ENCODE peak calls at places on chromosomes 2 and 18, in six cellular contexts. C is fibroblast of mammary gland, F is A673, D is brain microvascular endothelial cell, T is right lobe of liver, Q is astrocyte of the spinal cord. Z is an unnamed sample.

GRCh38 chr2:206521612-206522011 is 78.3 kb downstream of the ADAM23 start:
- DNase-seq in C (no peak), F (no peak), D (no peak), T (no peak), Q (no peak), Z (no peak)

GRCh38 chr2:161555826-161556225 is 68.4 kb upstream of the SLC4A10 start:
- DNase-seq in C (no peak), F (no peak), D (no peak), T (no peak), Q (no peak), Z (no peak)

GRCh38 chr2:60064687-60065361 is 488.6 kb downstream of the BCL11A start:
- DNase-seq in C (no peak), F (no peak), D (no peak), T (no peak), Q (no peak), Z (no peak)

GRCh38 chr2:127165539-127165935 is 54.6 kb downstream of the CYP27C1 start:
- DNase-seq in C (no peak), F (no peak), D (no peak), T (peak), Q (no peak), Z (no peak)

GRCh38 chr18:71293322-71293721 is 1004.5 kb downstream of the SOCS6 start:
- DNase-seq in C (no peak), F (no peak), D (no peak), T (no peak), Q (peak), Z (no peak)

GRCh38 chr18:10322408-10322807 is 132.0 kb upstream of the APCDD1 start:
- DNase-seq in C (peak), F (no peak), D (no peak), T (no peak), Q (no peak), Z (no peak)

GRCh38 chr2:85974395-85974794 is 85.6 kb upstream of the ST3GAL5 start:
- DNase-seq in C (no peak), F (no peak), D (no peak), T (no peak), Q (no peak), Z (no peak)

GRCh38 chr2:230751062-230751461 is 38.4 kb downstream of the CAB39 start:
- DNase-seq in C (peak), F (peak), D (peak), T (no peak), Q (peak), Z (no peak)

GRCh38 chr2:175054340-175054739 is 49.2 kb upstream of the CHN1 start:
- DNase-seq in C (no peak), F (no peak), D (no peak), T (no peak), Q (no peak), Z (no peak)

GRCh38 chr2:50922506-50922905 is 109.4 kb downstream of the NRXN1 start:
- DNase-seq in C (no peak), F (no peak), D (no peak), T (no peak), Q (no peak), Z (no peak)

GRCh38 chr18:10184776-10185175 is 269.7 kb upstream of the APCDD1 start:
- DNase-seq in C (no peak), F (no peak), D (no peak), T (no peak), Q (no peak), Z (no peak)

GRCh38 chr2:99183025-99183424 is 2.0 kb downstream of the MRPL30 start:
- DNase-seq in C (peak), F (no peak), D (no peak), T (no peak), Q (no peak), Z (no peak)

GRCh38 chr2:8004250-8004681 is 677.6 kb upstream of the ID2 start:
- DNase-seq in C (peak), F (peak), D (peak), T (no peak), Q (peak), Z (peak)

GRCh38 chr2:207503234-207503633 is 26.5 kb upstream of the CREB1 start:
- DNase-seq in C (peak), F (no peak), D (peak), T (no peak), Q (peak), Z (no peak)

GRCh38 chr2:142825861-142826260 is 51.6 kb upstream of the KYNU start:
- DNase-seq in C (no peak), F (peak), D (no peak), T (no peak), Q (peak), Z (no peak)

GRCh38 chr2:162301151-162301804 is 17.2 kb downstream of the IFIH1 start:
- DNase-seq in C (peak), F (peak), D (peak), T (peak), Q (peak), Z (no peak)

GRCh38 chr2:64643838-64644219 is 9.9 kb downstream of the SERTAD2 start:
- DNase-seq in C (no peak), F (no peak), D (no peak), T (no peak), Q (no peak), Z (no peak)

GRCh38 chr2:59789523-59789922 is 763.9 kb downstream of the BCL11A start:
- DNase-seq in C (no peak), F (no peak), D (no peak), T (no peak), Q (no peak), Z (no peak)

GRCh38 chr2:151927501-151928221 is 99.4 kb upstream of the ARL5A start:
- DNase-seq in C (no peak), F (no peak), D (no peak), T (no peak), Q (no peak), Z (no peak)

GRCh38 chr2:240795916-240796510 is 24.0 kb downstream of the KIF1A start:
- DNase-seq in C (no peak), F (no peak), D (no peak), T (no peak), Q (no peak), Z (no peak)
- H3K4me3 ChIP-seq in C (no peak), F (no peak), D (no peak), T (no peak), Q (no peak), Z (no peak)

GRCh38 chr2:61898810-61899209 is 6.7 kb upstream of the COMMD1 start:
- DNase-seq in C (peak), F (peak), D (peak), T (no peak), Q (peak), Z (no peak)
- TF ChIP-seq CTCF in C (peak), F (peak), D (peak), T (peak), Q (peak), Z (peak)

GRCh38 chr2:105397025-105397722 is 1.7 kb downstream of the FHL2 start:
- DNase-seq in C (no peak), F (no peak), D (no peak), T (no peak), Q (no peak), Z (no peak)
- H3K4me3 ChIP-seq in C (peak), F (no peak), D (peak), T (no peak), Q (peak), Z (peak)

DNA sequence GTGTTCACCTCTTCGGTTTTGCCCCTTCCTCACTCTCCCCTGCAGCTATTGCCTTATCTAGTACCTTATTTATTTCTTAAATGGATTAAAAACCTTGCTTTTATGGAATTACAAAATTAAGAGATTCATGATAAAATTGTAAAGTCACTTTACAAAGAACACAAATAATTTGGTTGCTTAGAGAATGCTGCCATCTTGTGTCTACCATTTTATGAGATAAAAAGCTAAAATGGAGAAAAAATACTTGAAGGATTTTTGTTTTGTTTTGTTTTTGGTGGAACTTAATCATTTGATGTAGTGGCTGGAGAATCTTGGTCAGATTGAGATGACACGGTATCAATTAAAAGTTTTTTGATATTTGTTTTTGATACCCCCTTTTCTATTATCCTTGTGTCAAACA is 69.6 kb downstream of the R3HDM1 start:
- DNase-seq in C (peak), F (peak), D (no peak), T (no peak), Q (peak), Z (no peak)
- TF ChIP-seq CTCF in C (peak), F (peak), D (no peak), T (peak), Q (no peak), Z (peak)

DNA sequence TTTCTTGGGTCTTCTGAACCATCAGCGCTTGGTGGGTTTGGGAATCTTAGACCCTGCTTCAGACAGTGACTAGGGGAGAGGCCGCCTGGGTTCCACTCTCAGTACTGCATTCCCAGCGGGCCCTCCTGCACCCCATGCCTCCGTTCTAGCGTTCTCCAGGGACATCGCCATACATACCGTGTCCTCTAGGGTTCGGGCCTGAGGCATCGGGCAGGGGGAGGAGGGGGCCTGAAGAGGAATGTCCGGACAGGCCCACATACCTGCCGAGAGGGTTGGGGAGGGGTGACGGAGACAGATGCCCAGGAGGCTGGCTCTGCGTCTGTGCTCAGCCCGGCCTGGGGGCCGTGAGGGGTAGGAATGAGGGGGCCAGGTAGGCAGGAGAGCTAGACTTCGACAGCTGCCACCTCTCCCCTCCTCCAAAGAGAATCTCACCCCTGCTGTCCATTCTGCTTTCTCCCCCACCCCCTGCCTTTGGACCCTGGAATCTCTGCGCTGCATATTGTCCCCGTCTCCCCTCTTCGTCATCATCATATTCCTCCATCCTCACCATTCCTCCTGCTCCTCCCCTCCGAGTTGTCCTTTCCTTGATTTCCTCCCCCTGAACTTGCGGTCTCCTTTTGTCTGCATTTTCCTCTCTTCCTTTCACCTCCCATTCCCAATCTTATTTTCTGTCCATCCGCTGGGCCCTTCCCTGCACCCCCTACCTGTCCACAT is 7.8 kb upstream of the WNT10A start:
- DNase-seq in C (no peak), F (no peak), D (no peak), T (no peak), Q (no peak), Z (no peak)
- H3K4me3 ChIP-seq in C (no peak), F (no peak), D (no peak), T (no peak), Q (no peak), Z (no peak)

Z was measured in AG09309.